ENCODE peak calls at places on chromosome 14, in four cellular contexts. W is epithelial cell of esophagus, F is neural crest cell, Q is AG09319. J is an unnamed sample.

GRCh38 chr14:70888681-70889175 is 18.5 kb upstream of the PCNX1 start:
- DNase-seq in Q (no peak), W (peak; percentile 91), F (no peak), J (no peak)

GRCh38 chr14:81476816-81477215 is 56.8 kb downstream of the SEL1L start:
- DNase-seq in Q (no peak), F (no peak), W (no peak), J (no peak)

GRCh38 chr14:90757452-90757851 is 58.8 kb downstream of the TTC7B start:
- DNase-seq in F (no peak), Q (no peak), W (no peak), J (no peak)

GRCh38 chr14:99807413-99808132 is 14.4 kb downstream of the EML1 start:
- DNase-seq in Q (no peak), F (no peak), W (no peak), J (peak; percentile 18)

GRCh38 chr14:52076334-52076733 is 7.5 kb upstream of the NID2 start:
- DNase-seq in F (no peak), W (no peak), Q (no peak), J (no peak)

GRCh38 chr14:82511399-82511798 is 977.7 kb upstream of the SEL1L start:
- DNase-seq in W (no peak), Q (no peak), F (no peak), J (no peak)

GRCh38 chr14:69328765-69329164 is 68.8 kb downstream of the GALNT16 start:
- DNase-seq in F (no peak), Q (no peak), W (no peak), J (no peak)

GRCh38 chr14:99055816-99056215 is 216.2 kb downstream of the BCL11B start:
- DNase-seq in Q (no peak), F (no peak), W (no peak), J (no peak)

GRCh38 chr14:76261371-76261811 is 109.7 kb downstream of the GPATCH2L start:
- DNase-seq in Q (no peak), F (no peak), W (no peak), J (no peak)

GRCh38 chr14:22556021-22556989 is 32.7 kb downstream of the DAD1 start:
- DNase-seq in Q (no peak), W (peak; percentile 94), F (no peak), J (no peak)

GRCh38 chr14:24231263-24232120 is 675 bp downstream of the NEDD8 start:
- DNase-seq in W (peak; percentile 55), F (no peak), Q (no peak), J (no peak)

GRCh38 chr14:89990623-89991275 is 35.0 kb downstream of the TDP1 start:
- DNase-seq in F (no peak), Q (no peak), W (no peak), J (no peak)

DNA sequence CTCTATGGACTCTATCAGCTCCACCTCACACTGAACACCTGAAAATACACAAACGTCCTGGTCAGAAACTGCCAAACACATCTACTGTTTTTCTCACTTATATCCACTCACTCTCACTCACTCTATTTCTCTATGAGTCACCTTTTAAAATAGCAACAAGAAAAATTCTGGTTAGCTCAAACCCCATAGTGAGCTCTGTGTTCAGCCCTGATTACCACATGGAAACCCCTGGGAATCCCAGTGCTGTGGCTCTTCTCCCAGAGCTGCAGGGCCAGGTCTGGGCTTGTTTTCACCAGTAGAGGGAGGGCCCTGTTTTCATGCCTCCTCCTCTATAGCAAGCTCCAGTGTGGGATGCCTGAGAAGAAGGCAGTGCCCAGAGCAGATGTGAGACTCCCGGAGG is 1126.1 kb downstream of the TMEM121 start:
- DNase-seq in W (peak; percentile 22), Q (no peak), F (no peak), J (no peak)
- TF ChIP-seq CTCF in W (no peak), Q (no peak), F (no peak), J (no peak)

GRCh38 chr14:29521526-29522137 is 406.0 kb downstream of the PRKD1 start:
- DNase-seq in Q (no peak), W (peak; percentile 37), F (no peak), J (peak; percentile 22)
- TF ChIP-seq CTCF in Q (peak; percentile 4), W (peak; percentile 49), F (peak; percentile 56), J (peak; percentile 16)

DNA sequence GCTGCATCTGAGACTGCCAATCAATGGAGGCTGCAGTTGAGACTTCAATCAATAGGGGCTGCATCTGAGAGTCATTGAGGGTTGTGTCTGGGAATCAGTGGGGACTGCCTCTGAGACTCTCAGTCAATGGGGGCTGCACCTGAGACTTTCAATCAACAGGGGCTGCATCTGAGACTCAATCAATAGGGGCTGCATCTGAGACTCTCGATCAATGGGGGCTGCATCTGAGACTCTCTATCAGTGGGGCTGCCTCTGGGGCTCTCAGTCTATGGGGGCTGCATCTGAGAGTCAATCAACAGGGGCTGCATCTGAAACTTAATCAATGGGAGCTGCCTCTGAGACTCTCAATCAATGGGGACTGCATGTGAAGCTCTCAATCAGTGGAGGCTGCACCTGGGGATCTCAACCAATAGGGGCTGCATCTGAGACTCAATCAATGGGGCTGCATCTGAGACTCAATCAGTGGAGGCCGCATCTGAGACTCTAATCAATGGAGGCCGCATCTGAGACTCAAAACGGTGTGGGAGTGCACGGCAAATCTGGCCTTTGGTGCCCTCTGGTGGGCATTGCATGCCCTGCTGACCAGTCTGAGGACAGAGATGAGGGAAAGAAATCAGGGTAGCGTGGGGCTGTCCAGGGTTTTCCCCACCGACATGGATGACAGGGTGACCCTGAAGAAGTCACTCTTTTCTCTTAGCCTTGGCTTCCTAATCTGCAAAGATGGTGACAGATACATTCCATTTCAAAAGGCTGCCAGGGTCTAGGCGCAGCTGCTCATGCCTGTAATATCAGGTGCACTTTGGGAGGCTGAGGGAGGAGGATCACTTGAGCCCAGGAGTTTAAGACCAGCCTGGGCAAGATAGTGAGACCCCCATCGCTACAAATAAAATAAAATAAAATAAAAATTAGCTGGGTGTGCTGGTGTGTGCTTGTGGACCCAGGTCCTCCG is 41.3 kb upstream of the EIF5 start:
- DNase-seq in Q (peak; percentile 29), F (peak; percentile 83), W (peak; percentile 67), J (peak; percentile 87)
- TF ChIP-seq CTCF in Q (peak; percentile 97), F (peak; percentile 93), W (peak; percentile 95), J (peak; percentile 80)

GRCh38 chr14:72924332-72924731 is 1.9 kb upstream of the DCAF4 start:
- DNase-seq in W (no peak), F (no peak), Q (no peak), J (no peak)

GRCh38 chr14:72925815-72926291 is 411 bp upstream of the DCAF4 start:
- DNase-seq in W (no peak), Q (no peak), F (no peak), J (no peak)

GRCh38 chr14:72925171-72925759 is 999 bp upstream of the DCAF4 start:
- DNase-seq in F (no peak), W (no peak), Q (no peak), J (no peak)

GRCh38 chr14:72928872-72929271 is 2.6 kb downstream of the DCAF4 start:
- DNase-seq in W (no peak), Q (no peak), F (no peak), J (no peak)

GRCh38 chr14:72926292-72927028 is at the start of gene DCAF4:
- DNase-seq in Q (peak; percentile 92), W (peak; percentile 99), F (peak; percentile 88), J (peak; percentile 90)
- TF ChIP-seq CTCF in Q (no peak), W (no peak), F (no peak), J (no peak)

GRCh38 chr14:31785574-31785973 is 224.4 kb downstream of the NUBPL start:
- DNase-seq in F (no peak), W (peak; percentile 3), Q (no peak), J (no peak)

GRCh38 chr14:31781578-31781977 is 220.4 kb downstream of the NUBPL start:
- DNase-seq in W (no peak), F (no peak), Q (no peak), J (no peak)

GRCh38 chr14:31792726-31793125 is 231.5 kb downstream of the NUBPL start:
- DNase-seq in W (peak; percentile 58), Q (no peak), F (no peak), J (no peak)

GRCh38 chr14:31788340-31788739 is 227.1 kb downstream of the NUBPL start:
- DNase-seq in W (no peak), F (no peak), Q (no peak), J (no peak)

GRCh38 chr14:31787377-31787776 is 226.2 kb downstream of the NUBPL start:
- DNase-seq in Q (no peak), F (no peak), W (peak; percentile 73), J (no peak)
- TF ChIP-seq CTCF in Q (no peak), F (peak; percentile 22), W (peak; percentile 40), J (no peak)

DNA sequence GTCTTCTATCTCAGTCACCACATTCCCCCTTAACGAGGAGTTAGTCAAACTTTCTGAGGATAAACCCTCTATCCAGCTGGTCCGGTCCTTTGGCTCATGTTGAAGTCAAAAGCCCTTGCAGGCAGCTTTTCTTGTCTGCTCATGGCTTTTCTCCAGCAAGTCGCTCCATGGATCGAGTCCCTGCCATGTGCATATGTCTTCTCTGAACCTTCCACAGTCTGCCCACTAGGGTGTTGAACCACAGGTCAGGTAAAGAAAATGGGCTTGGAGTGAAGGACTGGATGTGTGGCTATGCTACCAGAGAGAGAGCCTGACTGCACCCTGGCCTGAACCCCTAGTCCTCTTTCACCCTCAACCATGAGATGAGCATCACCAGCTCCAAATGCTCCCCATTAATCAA is 22.8 kb downstream of the C14orf132 start:
- DNase-seq in W (no peak), F (no peak), Q (no peak), J (no peak)
- TF ChIP-seq CTCF in W (no peak), F (no peak), Q (no peak), J (no peak)

J was measured in endothelial cell.